ENCODE peak calls at places on chromosome 22, in four cellular contexts. V, F, H and Z are unnamed samples.

GRCh38 chr22:42684462-42685195 is 35.4 kb upstream of the CYB5R3 start:
- DNase-seq in F (no peak), H (no peak), V (no peak), Z (peak; percentile 87)

GRCh38 chr22:24285245-24285644 is 14.6 kb downstream of the SPECC1L start:
- DNase-seq in H (no peak), F (no peak), V (no peak), Z (no peak)

GRCh38 chr22:48819991-48820390 is 1007.7 kb downstream of the BRD1 start:
- DNase-seq in H (no peak), V (no peak), F (no peak), Z (no peak)

GRCh38 chr22:40094449-40094848 is 83.3 kb upstream of the TNRC6B start:
- DNase-seq in H (no peak), F (no peak), V (no peak), Z (no peak)

GRCh38 chr22:49957826-49958461 is 2.6 kb upstream of the PIM3 start:
- DNase-seq in F (peak; percentile 45), V (no peak), H (no peak), Z (peak; percentile 63)

GRCh38 chr22:49271369-49271727 is 556.3 kb downstream of the BRD1 start:
- DNase-seq in F (peak; percentile 2), V (no peak), H (no peak), Z (no peak)

GRCh38 chr22:42787357-42787736 is 66.7 kb upstream of the A4GALT start:
- DNase-seq in V (no peak), F (no peak), H (no peak), Z (no peak)

GRCh38 chr22:30260682-30261081 is 6.0 kb downstream of the OSM start:
- DNase-seq in H (no peak), V (no peak), F (no peak), Z (no peak)

GRCh38 chr22:47043835-47044721 is 281.6 kb downstream of the TBC1D22A start:
- DNase-seq in V (no peak), F (peak; percentile 63), H (no peak), Z (peak; percentile 61)

GRCh38 chr22:25172153-25172552 is 27.5 kb upstream of the CRYBB3 start:
- DNase-seq in V (peak; percentile 30), F (peak; percentile 50), H (no peak), Z (no peak)

GRCh38 chr22:22058649-22059475 is 76.3 kb upstream of the TOP3B start:
- DNase-seq in F (no peak), V (no peak), H (no peak), Z (no peak)

GRCh38 chr22:50032941-50033601 is 20.5 kb upstream of the IL17REL start:
- DNase-seq in V (no peak), F (no peak), H (peak; percentile 74), Z (peak; percentile 52)

GRCh38 chr22:39959640-39960447 is at the start of gene TMA7B:
- DNase-seq in V (peak; percentile 13), F (peak; percentile 27), H (no peak), Z (no peak)

GRCh38 chr22:35455529-35455928 is 55.6 kb downstream of the MCM5 start:
- DNase-seq in F (no peak), V (no peak), H (no peak), Z (no peak)

GRCh38 chr22:44409211-44409648 is 88.8 kb downstream of the RTL6 start:
- DNase-seq in H (no peak), V (no peak), F (no peak), Z (peak; percentile 55)

GRCh38 chr22:22178566-22178965 is 66.0 kb upstream of the VPREB1 start:
- DNase-seq in V (no peak), F (no peak), H (no peak), Z (no peak)

GRCh38 chr22:39298194-39298987 is 21.0 kb downstream of the RPL3 start:
- DNase-seq in H (no peak), V (no peak), F (no peak), Z (no peak)

GRCh38 chr22:39535302-39535805 is 2.8 kb upstream of the RPS19BP1 start:
- DNase-seq in V (no peak), H (no peak), F (no peak), Z (no peak)

GRCh38 chr22:42905217-42905616 is 48.1 kb upstream of the ARFGAP3 start:
- DNase-seq in H (no peak), V (no peak), F (peak; percentile 51), Z (no peak)

GRCh38 chr22:42283288-42284229 is 13.1 kb upstream of the TCF20 start:
- DNase-seq in H (no peak), V (no peak), F (no peak), Z (no peak)

GRCh38 chr22:47452184-47452583 is 689.7 kb downstream of the TBC1D22A start:
- DNase-seq in F (no peak), H (no peak), V (peak; percentile 38), Z (no peak)

GRCh38 chr22:29740216-29740615 is 20.4 kb downstream of the CABP7 start:
- DNase-seq in V (no peak), H (no peak), F (no peak), Z (no peak)

GRCh38 chr22:39351689-39352214 is 2.0 kb downstream of the SYNGR1 start:
- DNase-seq in H (no peak), V (no peak), F (no peak), Z (no peak)

GRCh38 chr22:41576877-41577276 is 12.8 kb downstream of the PMM1 start:
- DNase-seq in V (peak; percentile 72), H (no peak), F (peak; percentile 60), Z (no peak)

GRCh38 chr22:30235687-30236170 is 10.8 kb downstream of the LIF start:
- DNase-seq in V (peak; percentile 90), F (no peak), H (no peak), Z (no peak)

DNA sequence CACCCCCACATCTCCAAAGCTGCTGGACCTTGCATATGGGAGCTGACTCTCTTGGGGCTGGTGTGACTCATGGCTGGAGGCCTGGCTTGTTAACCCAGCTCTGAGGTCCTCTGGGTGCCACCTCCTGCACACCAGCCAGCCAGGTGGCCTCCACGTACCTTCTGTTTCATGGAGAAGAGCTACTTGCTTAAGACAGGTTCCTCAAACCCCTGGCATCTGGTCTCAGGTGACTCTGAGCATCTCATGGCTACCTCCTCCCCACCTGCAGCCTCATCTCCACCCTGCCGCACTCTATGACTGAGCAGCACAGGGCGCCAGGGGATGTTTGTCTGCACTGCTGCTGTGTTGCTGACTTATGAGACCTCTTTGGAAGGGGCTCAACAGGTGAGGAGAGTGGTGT is 55.7 kb downstream of the BCR start:
- DNase-seq in H (no peak), V (no peak), F (no peak), Z (no peak)
- H3K27ac ChIP-seq in H (no peak overlapping the region), V (no peak overlapping the region), F (no peak overlapping the region), Z (no peak overlapping the region)

GRCh38 chr22:45972091-45972867 is 4.7 kb downstream of the WNT7B start:
- DNase-seq in V (no peak), H (no peak), F (no peak), Z (no peak)
- H3K4me3 ChIP-seq in V (no peak overlapping the region), H (peak overlapping the region; percentile 40), F (no peak overlapping the region), Z (no peak overlapping the region)

DNA sequence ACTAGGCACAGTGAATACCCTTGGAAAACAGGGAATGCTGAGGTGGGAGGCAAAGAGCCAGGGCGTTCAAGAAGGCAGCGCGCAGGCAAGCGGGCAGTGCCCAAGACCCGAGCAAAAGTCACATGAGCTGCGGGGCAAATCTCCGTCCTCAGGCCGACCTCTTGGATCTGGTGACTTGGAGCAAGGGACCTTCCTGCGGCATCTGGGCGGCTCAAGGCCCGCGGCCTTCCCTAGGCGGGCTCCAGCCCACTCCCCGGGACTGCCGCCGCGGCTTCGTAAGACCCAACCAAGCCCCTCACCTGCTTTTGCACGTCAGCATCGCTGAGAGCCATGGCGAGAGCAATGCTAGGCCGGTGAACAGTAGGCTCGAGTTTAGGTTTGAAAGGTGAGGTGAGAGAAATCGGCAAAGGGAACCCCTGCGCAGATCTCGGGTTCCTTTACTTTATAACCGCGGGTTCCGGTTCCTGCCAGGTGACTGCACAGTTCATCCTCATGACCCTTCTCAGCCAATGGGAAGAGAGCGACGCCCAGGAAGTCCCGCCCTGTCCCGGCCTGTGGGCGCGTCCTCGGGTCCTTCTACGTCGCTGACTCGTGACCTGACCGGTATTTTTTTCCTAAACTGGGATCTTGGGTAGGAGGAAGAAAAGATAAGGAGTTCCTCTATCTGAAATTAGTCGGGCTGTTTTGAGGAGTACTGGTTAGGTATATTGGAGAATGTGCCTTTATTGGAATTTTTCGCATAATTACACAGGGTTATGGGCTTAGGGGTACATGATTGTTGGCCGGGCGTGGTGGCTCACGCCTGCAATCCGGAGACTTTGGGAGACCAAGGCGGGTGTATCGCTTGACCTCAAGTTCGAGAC is at the start of gene ATP6V1E1:
- DNase-seq in F (peak; percentile 97), V (peak; percentile 94), H (peak; percentile 98), Z (peak; percentile 99)
- TF ChIP-seq EP300 in F (no peak), V (no peak), H (peak; percentile 14), Z (peak; percentile 54)

GRCh38 chr22:31496735-31497146 is 405 bp downstream of the SFI1 start:
- DNase-seq in H (no peak), F (no peak), V (no peak), Z (peak; percentile 76)

GRCh38 chr22:31497148-31497938 is 1.0 kb downstream of the SFI1 start:
- DNase-seq in F (no peak), H (no peak), V (no peak), Z (no peak)

GRCh38 chr22:31496007-31496734 is at the start of gene SFI1:
- DNase-seq in H (peak; percentile 92), F (peak; percentile 92), V (peak; percentile 86), Z (peak; percentile 95)

GRCh38 chr22:31492151-31492550 is 2.5 kb upstream of the EIF4ENIF1 start:
- DNase-seq in H (no peak), V (no peak), F (no peak), Z (no peak)

GRCh38 chr22:31495343-31495742 is 993 bp upstream of the SFI1 start:
- DNase-seq in F (no peak), H (no peak), V (no peak), Z (no peak)
- H3K27ac ChIP-seq in F (no peak overlapping the region), H (peak overlapping the region; percentile 65), V (peak overlapping the region; percentile 92), Z (peak overlapping the region; percentile 85)

GRCh38 chr22:19766506-19767426 is 6.2 kb downstream of the TBX1 start:
- DNase-seq in V (no peak), F (peak; percentile 71), H (no peak), Z (no peak)

GRCh38 chr22:19765477-19766234 is 5.1 kb downstream of the TBX1 start:
- DNase-seq in F (no peak), V (no peak), H (no peak), Z (no peak)

GRCh38 chr22:19769393-19769715 is 8.8 kb downstream of the TBX1 start:
- DNase-seq in H (no peak), V (no peak), F (no peak), Z (no peak)

GRCh38 chr22:19766235-19766505 is 5.6 kb downstream of the TBX1 start:
- DNase-seq in H (no peak), F (no peak), V (no peak), Z (no peak)

DNA sequence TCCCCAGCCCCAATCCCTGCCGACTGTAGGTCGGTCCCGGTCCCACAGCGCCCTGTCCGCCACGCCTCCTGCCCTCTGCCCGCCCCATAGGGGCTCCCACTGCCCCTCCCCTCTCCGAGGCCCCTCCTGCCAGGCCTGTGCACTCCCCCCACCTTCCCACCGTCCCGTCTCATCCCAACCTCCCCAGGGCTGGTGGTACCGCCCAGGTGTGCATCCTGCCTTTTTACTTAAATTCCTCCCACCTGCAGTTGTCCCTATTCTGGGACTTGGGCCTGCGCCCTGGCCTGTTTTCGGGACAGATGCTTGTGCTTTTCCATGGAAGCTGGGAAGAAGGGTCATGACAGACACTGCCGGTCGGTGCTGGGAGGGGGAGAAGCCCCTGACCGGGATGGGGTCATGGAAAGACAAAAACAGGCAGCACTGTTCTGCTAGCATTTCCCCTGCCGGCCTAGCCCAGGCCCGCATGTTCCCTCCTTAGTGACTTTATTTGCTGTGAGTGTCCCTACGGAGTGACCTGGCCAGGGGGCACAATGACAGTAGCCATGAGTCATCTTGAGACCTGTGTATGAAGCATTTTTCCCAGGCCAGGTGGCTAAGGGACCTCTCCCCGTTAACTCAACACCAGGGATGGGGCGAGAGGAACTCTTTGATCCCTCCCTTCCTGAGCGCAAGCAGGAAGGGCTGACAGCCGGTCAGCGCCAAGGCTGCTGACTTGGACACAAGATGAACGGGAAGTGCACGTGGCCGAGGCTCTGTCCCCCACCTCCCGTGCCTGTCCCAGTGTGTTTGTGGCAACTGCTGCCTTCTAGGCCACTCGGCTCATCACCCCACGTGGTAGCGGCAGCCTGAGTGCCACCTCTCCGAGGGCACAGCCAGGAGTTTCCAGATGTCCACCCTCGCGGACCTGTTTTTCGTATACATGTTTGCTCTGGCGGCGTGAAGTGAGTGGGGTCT is 7.1 kb downstream of the TBX1 start:
- DNase-seq in H (no peak), V (no peak), F (no peak), Z (peak; percentile 80)
- H3K4me3 ChIP-seq in H (peak overlapping the region; percentile 48), V (no peak overlapping the region), F (peak overlapping the region; percentile 38), Z (no peak overlapping the region)